ENCODE peak calls at places on chromosome 1, in six cellular contexts. K, X, B, G, Z and F are unnamed samples.

GRCh38 chr1:31013187-31013864 is 52.2 kb downstream of the PUM1 start:
- DNase-seq in K (peak), X (no peak), B (peak), G (no peak), Z (no peak), F (no peak)

GRCh38 chr1:159197767-159198557 is 6.7 kb upstream of the ACKR1 start:
- DNase-seq in K (peak), X (peak), B (peak), G (peak), Z (peak), F (peak)

GRCh38 chr1:33007190-33008050 is 29.3 kb downstream of the AK2 start:
- DNase-seq in K (peak), X (no peak), B (peak), G (no peak), Z (peak), F (peak)

GRCh38 chr1:34398916-34399275 is 222.2 kb downstream of the C1orf94 start:
- DNase-seq in K (no peak), X (peak), B (no peak), G (peak), Z (peak), F (peak)

GRCh38 chr1:172343246-172344099 is 77.0 kb upstream of the C1orf105 start:
- DNase-seq in K (peak), X (no peak), B (peak), G (no peak), Z (no peak), F (no peak)

GRCh38 chr1:226149806-226150205 is 36.7 kb downstream of the ACBD3 start:
- DNase-seq in K (peak), X (no peak), B (peak), G (no peak), Z (peak), F (peak)

GRCh38 chr1:11482186-11482585 is 3.2 kb downstream of the DISP3 start:
- DNase-seq in K (no peak), X (no peak), B (no peak), G (no peak), Z (no peak), F (no peak)

GRCh38 chr1:45769261-45769932 is 18.9 kb upstream of the IPP start:
- DNase-seq in K (peak), X (no peak), B (peak), G (peak), Z (peak), F (no peak)

GRCh38 chr1:204220217-204220616 is 6.4 kb upstream of the GOLT1A start:
- DNase-seq in K (no peak), X (no peak), B (no peak), G (no peak), Z (no peak), F (no peak)

GRCh38 chr1:22452401-22452963 is 831 bp downstream of the ZBTB40 start:
- DNase-seq in K (peak), X (no peak), B (no peak), G (no peak), Z (no peak), F (peak)

GRCh38 chr1:226110249-226111108 is 48.0 kb downstream of the H3-3A start:
- DNase-seq in K (peak), X (peak), B (peak), G (peak), Z (peak), F (peak)

GRCh38 chr1:195754297-195754696 is 853.9 kb downstream of the KCNT2 start:
- DNase-seq in K (no peak), X (no peak), B (peak), G (no peak), Z (no peak), F (peak)

GRCh38 chr1:230375795-230376194 is 50.3 kb downstream of the PGBD5 start:
- DNase-seq in K (no peak), X (no peak), B (no peak), G (no peak), Z (no peak), F (no peak)

GRCh38 chr1:150696151-150696550 is 803 bp downstream of the GOLPH3L start:
- DNase-seq in K (no peak), X (no peak), B (peak), G (no peak), Z (peak), F (no peak)

GRCh38 chr1:25063591-25064416 is 133.7 kb upstream of the RUNX3 start:
- DNase-seq in K (no peak), X (no peak), B (peak), G (no peak), Z (peak), F (no peak)

GRCh38 chr1:25064465-25065238 is 134.6 kb upstream of the RUNX3 start:
- DNase-seq in K (no peak), X (no peak), B (no peak), G (no peak), Z (no peak), F (peak)

GRCh38 chr1:25062621-25063255 is 132.7 kb upstream of the RUNX3 start:
- DNase-seq in K (no peak), X (no peak), B (no peak), G (no peak), Z (no peak), F (no peak)

GRCh38 chr1:25065246-25066238 is 135.5 kb upstream of the RUNX3 start:
- DNase-seq in K (peak), X (no peak), B (no peak), G (no peak), Z (no peak), F (peak)

GRCh38 chr1:25061596-25061995 is 131.5 kb upstream of the RUNX3 start:
- DNase-seq in K (no peak), X (no peak), B (no peak), G (no peak), Z (no peak), F (no peak)
- H2BK120ac ChIP-seq in K (no peak), X (no peak), B (no peak), G (no peak), Z (no peak), F (no peak)

GRCh38 chr1:113759341-113760101 is at the start of gene PHTF1:
- DNase-seq in K (peak), X (peak), B (peak), G (peak), Z (peak), F (peak)
- H2BK120ac ChIP-seq in K (peak), X (peak), B (peak), G (no peak), Z (peak), F (peak)

GRCh38 chr1:100539836-100540536 is 2.0 kb downstream of the GPR88 start:
- DNase-seq in K (peak), X (peak), B (peak), G (peak), Z (peak), F (no peak)
- H2BK120ac ChIP-seq in K (no peak), X (no peak), B (no peak), G (no peak), Z (no peak), F (no peak)

GRCh38 chr1:156895408-156895874 is 1.9 kb downstream of the PEAR1 start:
- DNase-seq in K (peak), X (no peak), B (peak), G (no peak), Z (no peak), F (peak)

GRCh38 chr1:156895927-156896326 is 2.4 kb downstream of the PEAR1 start:
- DNase-seq in K (no peak), X (no peak), B (no peak), G (no peak), Z (no peak), F (no peak)

GRCh38 chr1:156896490-156897033 is 3.0 kb downstream of the PEAR1 start:
- DNase-seq in K (peak), X (no peak), B (peak), G (peak), Z (peak), F (peak)

GRCh38 chr1:156898151-156898550 is 4.6 kb downstream of the PEAR1 start:
- DNase-seq in K (peak), X (no peak), B (peak), G (no peak), Z (no peak), F (no peak)

GRCh38 chr1:156897078-156897825 is 3.7 kb downstream of the PEAR1 start:
- DNase-seq in K (peak), X (no peak), B (peak), G (no peak), Z (no peak), F (no peak)
- H2BK120ac ChIP-seq in K (peak), X (no peak), B (peak), G (no peak), Z (no peak), F (peak)

GRCh38 chr1:26862781-26863676 is at the start of gene SFN:
- DNase-seq in K (no peak), X (peak), B (no peak), G (peak), Z (peak), F (peak)
- H2BK120ac ChIP-seq in K (peak), X (peak), B (peak), G (no peak), Z (no peak), F (peak)

GRCh38 chr1:3945222-3945621 is 45.1 kb upstream of the C1orf174 start:
- DNase-seq in K (no peak), X (no peak), B (no peak), G (peak), Z (no peak), F (no peak)

GRCh38 chr1:3943123-3943431 is 43.0 kb upstream of the C1orf174 start:
- DNase-seq in K (no peak), X (no peak), B (no peak), G (no peak), Z (no peak), F (no peak)

GRCh38 chr1:3945916-3946840 is 46.1 kb upstream of the C1orf174 start:
- DNase-seq in K (no peak), X (no peak), B (no peak), G (no peak), Z (no peak), F (no peak)

GRCh38 chr1:3943806-3944620 is 43.9 kb upstream of the C1orf174 start:
- DNase-seq in K (no peak), X (no peak), B (no peak), G (no peak), Z (no peak), F (no peak)

DNA sequence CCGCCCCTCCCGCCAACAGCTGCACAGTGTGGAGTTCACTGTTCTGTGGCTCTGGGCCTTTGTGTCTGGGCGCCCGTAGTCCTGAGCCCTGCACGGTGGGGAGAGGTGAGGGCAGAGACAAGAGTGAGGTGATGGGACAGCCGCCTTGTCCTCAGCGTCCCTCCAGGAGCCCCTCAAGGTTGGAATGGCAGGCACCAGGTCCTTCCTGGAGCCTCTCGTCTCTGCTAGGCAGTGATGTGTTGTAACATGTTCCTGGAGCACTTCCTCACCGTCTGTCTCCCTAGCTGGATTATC is 44.5 kb upstream of the C1orf174 start:
- DNase-seq in K (no peak), X (no peak), B (no peak), G (no peak), Z (no peak), F (no peak)
- H2BK120ac ChIP-seq in K (no peak), X (no peak), B (no peak), G (no peak), Z (no peak), F (no peak)

GRCh38 chr1:244451951-244452795 is 464 bp upstream of the ADSS2 start:
- DNase-seq in K (peak), X (peak), B (peak), G (peak), Z (peak), F (peak)
- H2BK120ac ChIP-seq in K (no peak), X (peak), B (no peak), G (no peak), Z (no peak), F (no peak)

DNA sequence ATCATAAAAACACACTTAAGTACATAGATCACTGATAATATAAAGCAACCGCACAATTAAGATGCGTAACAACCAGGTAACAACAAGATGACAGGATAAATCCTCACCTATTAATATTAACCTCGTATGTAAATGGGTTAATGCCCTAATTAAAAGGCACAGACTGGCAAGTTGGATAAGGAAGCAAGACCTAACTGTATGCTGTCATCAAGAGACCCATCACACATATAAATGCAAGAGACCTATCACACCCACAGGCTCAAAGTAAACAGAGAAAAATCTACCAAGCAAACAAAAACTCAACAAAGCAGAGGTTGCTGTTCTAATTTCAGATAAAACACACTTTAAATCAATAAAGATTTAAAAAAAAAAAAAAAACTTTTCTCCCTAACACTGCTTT is 151.8 kb downstream of the FAF1 start:
- DNase-seq in K (no peak), X (no peak), B (no peak), G (no peak), Z (no peak), F (no peak)
- H2BK120ac ChIP-seq in K (no peak), X (no peak), B (no peak), G (no peak), Z (no peak), F (no peak)

GRCh38 chr1:234927968-234928635 is 200.5 kb downstream of the TOMM20 start:
- DNase-seq in K (no peak), X (no peak), B (peak), G (no peak), Z (no peak), F (no peak)

GRCh38 chr1:234926252-234926573 is 202.4 kb downstream of the TOMM20 start:
- DNase-seq in K (no peak), X (no peak), B (no peak), G (peak), Z (no peak), F (peak)

GRCh38 chr1:234925440-234926251 is 203.0 kb downstream of the TOMM20 start:
- DNase-seq in K (peak), X (no peak), B (peak), G (peak), Z (peak), F (peak)

GRCh38 chr1:234927312-234927967 is 201.2 kb downstream of the TOMM20 start:
- DNase-seq in K (no peak), X (no peak), B (no peak), G (peak), Z (no peak), F (no peak)

DNA sequence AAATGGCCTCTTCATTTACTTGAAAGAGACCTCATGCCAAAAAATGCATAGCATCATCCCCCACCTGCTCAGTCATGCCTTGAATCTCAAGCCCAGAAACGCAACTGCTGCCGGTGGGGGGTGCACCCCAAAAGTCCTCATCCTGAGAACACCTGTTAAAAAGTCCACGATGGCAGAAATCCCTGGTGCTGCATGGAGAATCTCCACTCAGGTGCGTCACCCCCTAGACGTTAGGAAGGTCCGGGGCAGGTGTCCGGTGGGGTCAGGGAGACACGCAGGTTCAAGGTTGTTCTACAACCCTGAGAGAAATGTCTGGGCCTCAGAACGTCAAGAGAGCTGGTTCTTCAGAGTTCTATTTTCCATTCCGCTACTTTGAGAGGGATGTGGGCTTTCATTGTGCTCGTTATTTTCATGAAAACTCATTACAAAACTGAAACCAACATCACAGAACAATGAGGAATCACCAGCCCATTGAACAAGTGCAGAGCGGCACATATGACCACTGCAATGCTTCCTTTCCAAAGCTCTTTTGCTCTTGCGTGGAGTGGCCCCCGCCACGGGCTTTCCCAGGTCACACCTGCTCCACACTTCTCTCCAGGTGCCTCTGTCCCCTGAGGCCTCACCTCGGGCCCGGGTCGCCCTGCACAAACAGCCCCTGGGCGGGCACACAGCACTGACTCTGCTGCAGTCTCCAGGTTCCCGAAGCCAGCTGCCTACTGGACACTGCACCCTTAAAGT is 201.9 kb downstream of the TOMM20 start:
- DNase-seq in K (no peak), X (no peak), B (peak), G (peak), Z (no peak), F (peak)
- H2BK120ac ChIP-seq in K (peak), X (no peak), B (peak), G (no peak), Z (peak), F (peak)

GRCh38 chr1:156676450-156676819 is 772 bp downstream of the NES start:
- DNase-seq in K (no peak), X (peak), B (no peak), G (no peak), Z (no peak), F (no peak)
- H2BK120ac ChIP-seq in K (peak), X (no peak), B (peak), G (peak), Z (peak), F (peak)